ENCODE peak calls at places on chromosomes 16 and 17, in six cellular contexts. O, W, X, L, A and S are unnamed samples.

GRCh38 chr16:86044881-86045600 is 146.1 kb downstream of the IRF8 start:
- DNase-seq in X (no peak), O (no peak), W (no peak), L (peak; percentile 52), A (no peak), S (no peak)

GRCh38 chr16:86834451-86835035 is 256.2 kb downstream of the FOXL1 start:
- DNase-seq in W (peak; percentile 71), A (no peak), X (no peak), O (no peak), L (peak; percentile 53), S (peak; percentile 47)

GRCh38 chr17:63033142-63033541 is 67.1 kb downstream of the TANC2 start:
- DNase-seq in X (no peak), L (no peak), O (no peak), W (no peak), A (no peak), S (no peak)

GRCh38 chr17:73359255-73359816 is 47.5 kb upstream of the CDC42EP4 start:
- DNase-seq in X (no peak), O (no peak), L (no peak), A (no peak), W (no peak), S (peak; percentile 41)

GRCh38 chr17:6496636-6497441 is 52.6 kb downstream of the PIMREG start:
- DNase-seq in L (peak; percentile 55), X (no peak), A (no peak), O (no peak), W (no peak), S (no peak)

GRCh38 chr17:74271281-74271680 is 2.8 kb upstream of the DNAI2 start:
- DNase-seq in O (no peak), L (no peak), X (no peak), A (no peak), W (no peak), S (no peak)

GRCh38 chr16:15946257-15947044 is 3.0 kb upstream of the ABCC1 start:
- DNase-seq in W (peak; percentile 66), O (no peak), A (peak; percentile 56), L (peak; percentile 33), X (no peak), S (no peak)

GRCh38 chr16:57535680-57536305 is 578 bp downstream of the CCDC102A start:
- DNase-seq in W (peak; percentile 66), O (peak; percentile 96), A (peak; percentile 97), L (peak; percentile 97), X (peak; percentile 92), S (peak; percentile 95)

GRCh38 chr17:42281571-42282096 is 5.4 kb upstream of the STAT5B start:
- DNase-seq in A (peak; percentile 5), O (no peak), X (no peak), W (no peak), L (peak; percentile 62), S (peak; percentile 56)

GRCh38 chr16:81645303-81645702 is 133.8 kb upstream of the PLCG2 start:
- DNase-seq in O (peak; percentile 63), W (peak; percentile 42), L (peak; percentile 96), A (no peak), X (no peak), S (peak; percentile 82)

GRCh38 chr17:13346081-13346533 is 255.6 kb downstream of the HS3ST3A1 start:
- DNase-seq in W (peak; percentile 93), O (no peak), A (no peak), L (no peak), X (no peak), S (no peak)

GRCh38 chr16:64534180-64534780 is 587.6 kb downstream of the CDH11 start:
- DNase-seq in A (peak; percentile 18), O (no peak), X (no peak), L (no peak), W (no peak), S (no peak)

GRCh38 chr17:6674586-6674985 is 23.0 kb downstream of the C17orf100 start:
- DNase-seq in O (no peak), W (no peak), L (no peak), X (no peak), A (no peak), S (no peak)

GRCh38 chr17:45955326-45955725 is 43.7 kb upstream of the STH start:
- DNase-seq in O (no peak), X (no peak), L (no peak), A (no peak), W (no peak), S (peak; percentile 42)

GRCh38 chr17:72666519-72666874 is 426.0 kb downstream of the SLC39A11 start:
- DNase-seq in L (no peak), A (no peak), O (no peak), W (no peak), X (no peak), S (no peak)

GRCh38 chr17:60534613-60535157 is 8.6 kb upstream of the APPBP2 start:
- DNase-seq in W (no peak), L (no peak), X (no peak), A (no peak), O (no peak), S (no peak)

GRCh38 chr17:78734841-78735641 is 47.0 kb downstream of the CYTH1 start:
- DNase-seq in W (no peak), L (no peak), O (no peak), A (no peak), X (no peak), S (no peak)

GRCh38 chr17:40139566-40140058 is 725 bp upstream of the CASC3 start:
- DNase-seq in O (no peak), A (peak; percentile 15), X (no peak), L (no peak), W (no peak), S (no peak)

DNA sequence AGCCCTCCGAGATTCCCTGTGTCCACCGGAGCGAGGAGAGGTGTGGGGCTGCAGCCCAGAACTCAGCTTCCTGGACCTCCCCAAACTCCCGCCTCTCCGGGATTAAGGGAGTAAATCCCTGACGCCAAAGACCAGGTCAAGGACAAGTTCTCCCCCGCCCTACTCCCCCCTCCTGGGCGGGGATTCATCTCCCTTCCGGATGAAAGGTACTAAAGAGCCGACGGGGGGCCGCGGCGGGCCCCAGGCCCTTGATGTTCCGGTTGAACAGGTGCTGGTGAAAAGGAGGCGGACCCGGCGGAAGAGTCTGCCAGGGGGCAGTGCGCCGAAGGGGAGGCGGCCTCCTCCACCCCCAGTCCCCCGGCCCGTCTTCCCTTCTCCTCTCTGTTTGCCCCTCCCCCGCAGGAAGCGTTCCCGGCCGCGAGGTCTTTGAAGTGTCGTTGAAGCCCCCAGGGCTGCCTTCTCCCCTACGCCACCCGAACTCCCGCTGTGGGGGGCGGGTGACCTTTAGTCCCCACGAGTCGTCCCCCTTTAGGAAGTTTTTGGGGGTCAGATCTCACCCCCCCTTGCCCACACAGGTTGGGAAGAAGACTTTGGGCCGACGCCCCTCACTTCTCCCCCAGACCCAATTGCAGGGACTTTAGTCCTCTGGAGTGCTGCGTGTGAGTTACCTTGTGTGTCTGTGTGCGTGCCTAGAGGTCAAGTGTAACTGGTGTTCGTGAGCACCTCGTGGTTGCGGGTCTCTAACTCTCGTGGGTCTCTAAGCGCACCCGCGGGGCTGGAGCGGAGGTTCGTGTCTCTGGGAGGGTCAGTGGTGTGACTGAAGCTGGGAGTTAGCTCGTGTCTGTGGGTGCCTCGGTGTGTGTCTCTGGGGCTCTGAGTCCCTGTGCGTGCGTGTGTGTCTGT is 1.1 kb upstream of the MLLT6 start:
- DNase-seq in L (peak; percentile 90), W (no peak), X (peak; percentile 66), A (peak; percentile 97), O (peak; percentile 84), S (peak; percentile 89)
- H3K4me3 ChIP-seq in L (peak overlapping the region; percentile 95), W (peak overlapping the region; percentile 71), X (peak overlapping the region; percentile 93), A (peak overlapping the region; percentile 81), O (peak overlapping the region; percentile 96), S (peak overlapping the region; percentile 87)

DNA sequence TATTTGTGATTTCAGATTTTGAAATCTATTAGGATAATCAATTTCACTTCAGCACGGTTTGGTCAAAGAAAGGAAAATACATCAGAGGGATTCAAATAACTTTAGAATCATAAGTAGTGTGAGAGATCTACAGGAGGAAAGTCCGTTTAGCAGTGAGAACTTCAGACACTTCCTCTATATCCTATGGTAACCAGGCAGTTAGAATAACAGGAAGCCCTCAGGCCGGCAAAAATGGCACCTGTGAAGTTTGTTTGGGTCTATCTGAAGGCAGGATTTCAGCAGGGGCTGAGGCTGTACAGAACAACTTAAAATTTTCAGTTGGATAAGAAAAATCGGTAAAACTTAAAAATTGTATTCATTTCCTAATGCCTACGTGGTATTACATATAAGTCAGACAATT is 24.9 kb downstream of the KCNJ16 start:
- DNase-seq in W (no peak), A (no peak), L (no peak), X (no peak), O (no peak), S (no peak)
- H3K4me3 ChIP-seq in W (no peak overlapping the region), A (no peak overlapping the region), L (no peak overlapping the region), X (no peak overlapping the region), O (no peak overlapping the region), S (no peak overlapping the region)

DNA sequence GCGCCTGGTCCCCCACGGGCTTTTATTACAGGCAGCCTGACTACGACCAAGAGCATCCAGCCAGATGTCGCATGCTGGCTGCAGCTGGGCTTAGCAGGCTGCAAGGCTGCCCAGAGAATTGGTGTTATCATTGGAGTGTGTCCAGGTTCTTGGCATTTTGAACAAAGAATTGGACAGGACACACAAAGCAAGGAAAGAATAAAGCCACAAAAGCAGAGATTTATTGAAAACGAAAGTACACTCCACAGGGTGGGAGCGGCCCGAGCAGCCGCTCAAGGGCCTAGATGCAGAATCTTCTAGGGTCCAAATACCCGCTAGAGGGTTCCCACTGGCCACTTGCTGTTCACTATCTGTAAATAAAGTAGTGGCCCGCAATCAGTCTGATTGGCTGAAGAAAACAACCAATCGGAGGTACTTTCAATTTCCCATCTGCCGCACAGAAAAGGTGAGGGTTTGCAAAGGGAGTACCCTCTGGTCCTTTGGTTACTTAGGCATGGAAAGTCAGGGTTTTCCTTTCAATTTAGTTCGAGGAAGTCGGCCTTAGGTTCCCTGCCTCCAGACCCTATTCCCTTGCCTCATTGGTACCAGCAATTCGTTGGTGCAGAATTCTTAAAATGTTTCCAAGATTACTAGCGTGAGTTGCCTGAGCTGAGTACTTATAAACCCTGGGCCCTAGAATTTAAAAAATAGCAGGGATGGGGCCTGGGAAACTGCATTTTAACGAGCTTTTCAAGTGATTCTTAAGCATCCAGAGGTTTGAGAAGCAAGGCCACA is 38.5 kb upstream of the CNEP1R1 start:
- DNase-seq in L (no peak), O (no peak), X (no peak), A (peak; percentile 67), W (no peak), S (peak; percentile 63)
- H3K4me3 ChIP-seq in L (no peak overlapping the region), O (peak overlapping the region; percentile 15), X (no peak overlapping the region), A (no peak overlapping the region), W (peak overlapping the region; percentile 2), S (peak overlapping the region; percentile 96)

GRCh38 chr16:3578121-3578520 is 918 bp upstream of the NLRC3 start:
- DNase-seq in L (no peak), O (no peak), X (peak; percentile 42), A (no peak), W (no peak), S (no peak)

GRCh38 chr16:3578610-3579551 is 1.7 kb upstream of the NLRC3 start:
- DNase-seq in L (no peak), A (no peak), W (no peak), X (peak; percentile 60), O (no peak), S (no peak)

GRCh38 chr16:3575491-3575890 is 1.7 kb downstream of the NLRC3 start:
- DNase-seq in L (no peak), O (no peak), X (no peak), A (no peak), W (no peak), S (no peak)

GRCh38 chr16:3576211-3576610 is 992 bp downstream of the NLRC3 start:
- DNase-seq in W (no peak), X (no peak), L (no peak), A (no peak), O (no peak), S (no peak)

DNA sequence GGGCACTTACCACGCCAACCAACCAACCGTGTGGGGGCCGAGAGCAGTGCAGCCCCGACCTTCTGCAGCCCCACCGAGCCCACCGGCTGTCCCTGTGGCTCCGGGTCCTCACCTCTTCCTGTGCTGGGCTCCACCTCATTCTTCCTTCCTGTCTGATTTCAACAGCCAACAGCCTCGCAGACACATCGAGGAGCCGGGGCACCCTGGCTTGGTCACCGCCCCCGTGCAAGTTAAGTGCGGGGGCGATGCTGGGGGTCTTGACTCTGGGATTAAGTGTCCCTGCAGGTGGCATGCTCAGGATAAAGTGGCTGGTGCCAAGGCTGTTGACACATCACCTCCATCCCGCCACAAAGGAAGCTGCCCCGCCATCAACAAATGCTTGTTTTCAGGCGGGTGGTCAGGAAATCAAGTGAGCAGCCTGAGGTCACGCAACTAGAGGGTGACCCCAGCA is at the start of gene NLRC3:
- DNase-seq in L (no peak), O (no peak), W (no peak), X (peak; percentile 32), A (no peak), S (no peak)
- H3K4me3 ChIP-seq in L (no peak within 1 kb of the TSS), O (peak within 1 kb of the TSS; percentile 54), W (no peak within 1 kb of the TSS), X (peak within 1 kb of the TSS; percentile 98), A (no peak within 1 kb of the TSS), S (no peak within 1 kb of the TSS)